ENCODE peak calls at places on chromosomes 12 and 14, in four cellular contexts. K, Z, Q and W are unnamed samples.

GRCh38 chr14:36319899-36320209 is 583 bp downstream of the MBIP start:
- DNase-seq in K (no peak), Z (no peak), Q (no peak), W (no peak)

GRCh38 chr12:67710582-67710981 is 62.0 kb downstream of the DYRK2 start:
- DNase-seq in K (no peak), Z (peak; percentile 67), Q (peak; percentile 64), W (no peak)

GRCh38 chr14:88933203-88933602 is 108.8 kb downstream of the TTC8 start:
- DNase-seq in K (no peak), Z (no peak), Q (no peak), W (no peak)

GRCh38 chr12:48285751-48286650 is 64.7 kb downstream of the ZNF641 start:
- DNase-seq in K (no peak), Z (no peak), Q (no peak), W (no peak)

GRCh38 chr12:106301611-106302321 is 767 bp upstream of the TCP11L2 start:
- DNase-seq in K (peak; percentile 74), Z (no peak), Q (peak; percentile 53), W (peak; percentile 19)

GRCh38 chr12:3231399-3231876 is 154.3 kb downstream of the TSPAN9 start:
- DNase-seq in K (no peak), Z (no peak), Q (no peak), W (no peak)

GRCh38 chr12:1422604-1423315 is 171.6 kb downstream of the FBXL14 start:
- DNase-seq in K (no peak), Z (no peak), Q (peak; percentile 83), W (no peak)

GRCh38 chr12:103880299-103881142 is 39.5 kb upstream of the NT5DC3 start:
- DNase-seq in K (no peak), Z (no peak), Q (peak; percentile 74), W (no peak)

GRCh38 chr12:52956987-52957386 is 8.1 kb downstream of the KRT18 start:
- DNase-seq in K (no peak), Z (no peak), Q (no peak), W (no peak)

GRCh38 chr14:39247256-39247655 is 13.5 kb downstream of the MIA2 start:
- DNase-seq in K (no peak), Z (no peak), Q (no peak), W (no peak)

GRCh38 chr12:120224304-120225199 is 23.6 kb upstream of the RPLP0 start:
- DNase-seq in K (no peak), Z (no peak), Q (no peak), W (no peak)

GRCh38 chr14:102252834-102253801 is 51.8 kb downstream of the MOK start:
- DNase-seq in K (no peak), Z (no peak), Q (no peak), W (no peak)

GRCh38 chr14:59075503-59075902 is 113.0 kb upstream of the DAAM1 start:
- DNase-seq in K (no peak), Z (no peak), Q (no peak), W (no peak)

GRCh38 chr12:29698756-29699155 is 85.0 kb downstream of the TMTC1 start:
- DNase-seq in K (no peak), Z (no peak), Q (no peak), W (no peak)

GRCh38 chr14:86639146-86639545 is 1109.2 kb downstream of the FLRT2 start:
- DNase-seq in K (no peak), Z (no peak), Q (no peak), W (no peak)

DNA sequence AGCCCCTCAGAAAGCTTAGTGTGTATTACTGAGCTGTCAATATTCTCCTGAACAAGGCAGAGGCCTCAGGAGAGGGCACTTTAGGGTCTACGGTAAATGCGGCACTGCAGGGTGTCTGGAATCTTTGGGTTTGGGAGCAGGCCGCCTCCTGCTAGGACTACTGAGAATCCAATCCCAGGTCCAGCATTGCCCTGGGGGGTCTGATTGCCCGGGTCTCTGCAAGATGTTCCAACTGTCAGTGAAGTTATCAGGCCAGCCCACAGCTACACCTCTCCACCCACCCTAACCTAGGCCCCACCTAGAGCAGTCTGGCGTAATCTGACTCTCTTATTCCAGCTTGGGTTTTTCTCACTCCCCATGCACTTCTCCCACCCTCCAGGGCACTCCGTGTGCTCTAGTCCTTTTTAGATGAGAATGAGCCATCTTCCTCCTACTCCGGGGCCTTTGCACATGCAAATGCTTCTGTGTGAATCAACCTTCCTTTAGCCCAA is 4.4 kb upstream of the ZFP36L1 start:
- DNase-seq in K (peak; percentile 41), Z (no peak), Q (no peak), W (no peak)
- TF ChIP-seq SP1 in K (no peak), Z (no peak), Q (no peak), W (no peak)

DNA sequence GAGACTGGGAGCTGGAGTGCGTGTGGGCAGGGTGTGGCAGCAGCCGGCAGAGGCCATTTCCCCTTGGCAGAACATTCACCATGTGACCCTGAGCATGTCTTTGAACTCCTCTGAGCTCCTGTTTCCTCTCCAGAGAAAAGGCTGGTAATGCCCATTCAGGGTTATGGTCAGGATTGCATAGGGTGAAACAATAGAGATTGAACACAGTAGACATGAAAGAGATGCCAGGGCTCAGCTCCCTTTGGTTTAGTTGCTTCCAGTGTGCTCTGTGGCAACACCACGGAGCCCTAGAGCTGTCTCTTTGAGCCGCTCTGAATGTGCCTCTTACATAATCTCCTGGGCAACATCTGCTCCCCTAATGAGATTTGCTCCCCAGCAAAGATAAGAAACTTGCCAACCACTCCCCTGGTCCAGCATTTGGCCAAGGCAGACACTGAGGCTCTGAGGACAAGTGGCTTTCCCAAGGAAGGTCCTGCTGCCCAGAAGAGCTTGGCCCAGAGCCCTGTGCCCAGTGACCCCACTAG is 4.6 kb downstream of the IFI27 start:
- DNase-seq in K (no peak), Z (no peak), Q (no peak), W (no peak)
- TF ChIP-seq BHLHE40 in K (no peak), Z (no peak), Q (no peak), W (no peak)

DNA sequence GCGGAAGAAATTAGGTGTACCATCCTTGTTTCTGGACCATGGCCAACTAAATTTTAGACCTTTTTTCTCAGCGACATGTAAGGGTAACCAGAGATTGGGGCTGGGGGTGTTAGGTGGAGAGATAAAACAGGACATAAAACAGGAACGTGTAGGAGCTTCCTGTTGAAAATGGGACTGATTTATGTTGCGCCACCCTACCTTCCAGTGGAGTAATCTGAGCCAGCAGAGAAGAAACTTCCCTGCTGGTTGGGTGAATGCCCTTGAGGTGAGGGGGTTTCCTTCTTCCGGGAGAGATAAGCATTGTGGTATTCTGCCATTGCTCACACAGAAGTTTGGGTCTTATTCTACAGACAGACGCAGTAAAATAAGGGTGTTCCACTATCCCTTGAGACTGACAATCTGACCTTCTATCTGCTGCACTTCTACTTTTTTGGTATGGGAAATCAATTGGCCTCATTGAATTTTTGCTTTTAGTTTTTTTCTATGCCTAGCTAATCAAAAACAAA is 417.6 kb downstream of the PCNX1 start:
- DNase-seq in K (no peak), Z (no peak), Q (peak; percentile 89), W (peak; percentile 13)
- TF ChIP-seq SP1 in K (no peak), Z (no peak), Q (peak; percentile 25), W (no peak)

GRCh38 chr14:27528328-27528727 is 930.5 kb upstream of the NOVA1 start:
- DNase-seq in K (no peak), Z (peak; percentile 21), Q (no peak), W (peak; percentile 50)
- TF ChIP-seq BHLHE40 in K (no peak), Z (no peak), Q (no peak), W (no peak)

GRCh38 chr14:22926316-22926715 is 2.9 kb downstream of the PRMT5 start:
- DNase-seq in K (no peak), Z (no peak), Q (no peak), W (no peak)
- TF ChIP-seq SP1 in K (no peak), Z (no peak), Q (no peak), W (no peak)

DNA sequence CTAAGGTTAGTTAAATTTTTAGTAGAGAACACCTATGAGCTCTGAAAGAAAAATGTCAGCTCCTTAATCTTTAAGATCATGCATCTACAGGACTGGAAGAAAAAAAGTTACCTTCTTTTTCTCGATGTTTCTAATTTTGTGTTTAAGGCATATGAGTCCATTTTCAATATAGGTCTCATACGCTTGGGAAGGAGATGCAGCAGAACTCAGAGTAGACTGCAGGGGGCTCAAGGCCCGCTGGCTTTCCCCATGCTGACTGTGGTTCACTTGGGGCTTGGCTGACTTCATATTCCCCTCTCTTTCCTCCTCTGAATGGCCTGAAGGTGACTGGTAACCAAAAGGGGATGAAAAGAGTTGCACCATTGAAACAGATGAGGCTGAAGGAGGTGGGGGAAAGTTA is 1.5 kb downstream of the CAPRIN2 start:
- DNase-seq in K (peak; percentile 34), Z (peak; percentile 56), Q (no peak), W (peak; percentile 58)
- TF ChIP-seq BHLHE40 in K (no peak), Z (no peak), Q (no peak), W (no peak)